ENCODE peak calls at places on chromosome 6, in five cellular contexts. G is dermis microvascular lymphatic vessel endothelial cell; Q is heart right ventricle; T is stimulated activated CD4-positive, alpha-beta T cell treated with anti-CD3 and anti-CD28 coated beads, Interleukin-4, amount 100 ng/mL, for 24 hours; R is H4. H is an unnamed sample.

GRCh38 chr6:75345413-75345812 is 60.8 kb upstream of the TMEM30A start:
- DNase-seq in G (no peak), Q (no peak), T (no peak), R (no peak), H (no peak)

GRCh38 chr6:119147101-119148053 is 68.9 kb upstream of the FAM184A start:
- DNase-seq in G (no peak), Q (no peak), T (peak; percentile 68), R (peak; percentile 89), H (peak; percentile 70)

GRCh38 chr6:2387445-2387844 is 142.0 kb upstream of the GMDS start:
- DNase-seq in G (no peak), Q (no peak), T (peak; percentile 28), R (no peak), H (no peak)

GRCh38 chr6:84669945-84670344 is 94.5 kb downstream of the TBX18 start:
- DNase-seq in G (no peak), Q (no peak), T (no peak), R (no peak), H (no peak)

GRCh38 chr6:158122048-158122447 is 46.0 kb downstream of the SERAC1 start:
- DNase-seq in G (no peak), Q (no peak), T (no peak), R (no peak), H (no peak)

GRCh38 chr6:6494677-6495076 is 93.8 kb upstream of the LY86 start:
- DNase-seq in G (peak; percentile 7), Q (peak; percentile 56), T (no peak), R (peak; percentile 63), H (peak; percentile 6)

GRCh38 chr6:149335924-149336323 is 18.4 kb downstream of the TAB2 start:
- DNase-seq in G (no peak), Q (no peak), T (peak; percentile 71), R (no peak), H (no peak)

GRCh38 chr6:138948028-138948427 is 40.0 kb downstream of the REPS1 start:
- DNase-seq in G (no peak), Q (no peak), T (no peak), R (no peak), H (no peak)

GRCh38 chr6:157313531-157314467 is 9.5 kb downstream of the TMEM242 start:
- DNase-seq in G (no peak), Q (no peak), T (no peak), R (no peak), H (no peak)

GRCh38 chr6:9717568-9717967 is 697.3 kb downstream of the TFAP2A start:
- DNase-seq in G (no peak), Q (no peak), T (no peak), R (no peak), H (no peak)

GRCh38 chr6:49082611-49083010 is 380.4 kb downstream of the MMUT start:
- DNase-seq in G (no peak), Q (no peak), T (no peak), R (no peak), H (no peak)

GRCh38 chr6:150238294-150238693 is 95.5 kb downstream of the PPP1R14C start:
- DNase-seq in G (no peak), Q (peak; percentile 59), T (no peak), R (no peak), H (no peak)

H was measured in NCI-H446 treated with DMSO at 0.1 percent for 48 hours.